ENCODE peak calls at places on chromosomes 4 and X, in five cellular contexts. One of them, this sample, is unnamed. For H3K4me1, the result is how much of the 10 kb centered on the place peaks cover.

GRCh38 chrX:110180928-110181310 is 137.0 kb downstream of the AMMECR1 start:
- DNase-seq in IMR-90: peak
- DNase-seq in fibroblast of lung: peak
- DNase-seq in adipocyte: peak
- DNase-seq in H9: no peak
- DNase-seq in this sample: no peak

GRCh38 chr4:111066447-111066846 is 443.6 kb upstream of the PITX2 start:
- DNase-seq in IMR-90: peak
- DNase-seq in fibroblast of lung: no peak
- DNase-seq in adipocyte: peak
- DNase-seq in H9: no peak
- DNase-seq in this sample: no peak

GRCh38 chr4:2186133-2186864 is 55.6 kb downstream of the HAUS3 start:
- DNase-seq in IMR-90: peak
- DNase-seq in fibroblast of lung: peak
- DNase-seq in adipocyte: no peak
- DNase-seq in H9: peak
- DNase-seq in this sample: peak

GRCh38 chr4:163967263-163967662 is 472.8 kb downstream of the TMA16 start:
- DNase-seq in IMR-90: no peak
- DNase-seq in fibroblast of lung: no peak
- DNase-seq in adipocyte: no peak
- DNase-seq in H9: no peak
- DNase-seq in this sample: no peak

GRCh38 chr4:180558427-180558826 is 1684.8 kb upstream of the TENM3 start:
- DNase-seq in IMR-90: no peak
- DNase-seq in fibroblast of lung: no peak
- DNase-seq in adipocyte: no peak
- DNase-seq in H9: no peak
- DNase-seq in this sample: no peak

GRCh38 chr4:18869166-18869565 is 847.6 kb upstream of the LCORL start:
- DNase-seq in IMR-90: no peak
- DNase-seq in fibroblast of lung: no peak
- DNase-seq in adipocyte: peak
- DNase-seq in H9: no peak
- DNase-seq in this sample: no peak

GRCh38 chrX:9862953-9863352 is 76.7 kb downstream of the SHROOM2 start:
- DNase-seq in IMR-90: no peak
- DNase-seq in fibroblast of lung: no peak
- DNase-seq in adipocyte: no peak
- DNase-seq in H9: no peak
- DNase-seq in this sample: no peak

GRCh38 chr4:142567199-142567598 is 278.9 kb downstream of the INPP4B start:
- DNase-seq in IMR-90: no peak
- DNase-seq in fibroblast of lung: no peak
- DNase-seq in adipocyte: no peak
- DNase-seq in H9: peak
- DNase-seq in this sample: peak

GRCh38 chr4:10983274-10983673 is 298.7 kb upstream of the CLNK start:
- DNase-seq in IMR-90: no peak
- DNase-seq in fibroblast of lung: no peak
- DNase-seq in adipocyte: no peak
- DNase-seq in H9: no peak
- DNase-seq in this sample: peak

GRCh38 chr4:7103599-7104365 is 35.9 kb upstream of the GRPEL1 start:
- DNase-seq in IMR-90: peak
- DNase-seq in fibroblast of lung: no peak
- DNase-seq in adipocyte: no peak
- DNase-seq in H9: no peak
- DNase-seq in this sample: peak

GRCh38 chrX:16140448-16140847 is 17.1 kb downstream of the GRPR start:
- DNase-seq in IMR-90: no peak
- DNase-seq in fibroblast of lung: no peak
- DNase-seq in adipocyte: no peak
- DNase-seq in H9: no peak
- DNase-seq in this sample: no peak

GRCh38 chr4:133544097-133544496 is 395.0 kb downstream of the PCDH10 start:
- DNase-seq in IMR-90: no peak
- DNase-seq in fibroblast of lung: no peak
- DNase-seq in adipocyte: no peak
- DNase-seq in H9: no peak
- DNase-seq in this sample: no peak

GRCh38 chrX:63508668-63509067 is 157.5 kb upstream of the SPIN4 start:
- DNase-seq in IMR-90: no peak
- DNase-seq in fibroblast of lung: no peak
- DNase-seq in adipocyte: no peak
- DNase-seq in H9: no peak
- DNase-seq in this sample: no peak

GRCh38 chr4:14180983-14181601 is 553.6 kb upstream of the BOD1L1 start:
- DNase-seq in IMR-90: peak
- DNase-seq in fibroblast of lung: no peak
- DNase-seq in adipocyte: no peak
- DNase-seq in H9: no peak
- DNase-seq in this sample: no peak

GRCh38 chrX:152992120-152992519 is 1.8 kb downstream of the PNMA5 start:
- DNase-seq in IMR-90: no peak
- DNase-seq in fibroblast of lung: no peak
- DNase-seq in adipocyte: no peak
- DNase-seq in H9: no peak
- DNase-seq in this sample: no peak

DNA sequence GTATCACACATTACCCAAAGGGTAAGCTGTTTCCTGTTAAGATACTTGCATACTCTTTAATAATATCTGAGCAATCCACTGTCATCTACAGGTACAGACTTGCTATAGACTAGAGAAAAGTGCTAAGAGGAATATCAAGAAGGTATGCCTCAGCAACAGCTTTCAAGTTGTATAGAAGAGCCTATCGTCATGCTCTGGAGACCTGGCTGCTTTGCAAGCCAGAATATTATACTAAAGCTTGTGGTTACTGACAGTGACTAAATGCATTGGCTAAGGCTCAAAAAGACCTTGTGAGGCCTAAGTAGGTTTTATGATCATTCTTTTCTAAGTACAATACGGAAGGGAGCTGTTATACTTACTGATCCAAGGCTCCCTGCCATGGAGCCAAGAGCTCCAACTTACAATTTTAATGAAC is 11.3 kb downstream of the LAMP2 start:
- DNase-seq in IMR-90: peak
- DNase-seq in fibroblast of lung: peak
- DNase-seq in adipocyte: peak
- DNase-seq in H9: no peak
- DNase-seq in this sample: no peak
- H3K9ac ChIP-seq in IMR-90: no peak
- H3K9ac ChIP-seq in fibroblast of lung: no peak
- H3K9ac ChIP-seq in adipocyte: no peak
- H3K9ac ChIP-seq in H9: no peak
- H3K9ac ChIP-seq in this sample: no peak

DNA sequence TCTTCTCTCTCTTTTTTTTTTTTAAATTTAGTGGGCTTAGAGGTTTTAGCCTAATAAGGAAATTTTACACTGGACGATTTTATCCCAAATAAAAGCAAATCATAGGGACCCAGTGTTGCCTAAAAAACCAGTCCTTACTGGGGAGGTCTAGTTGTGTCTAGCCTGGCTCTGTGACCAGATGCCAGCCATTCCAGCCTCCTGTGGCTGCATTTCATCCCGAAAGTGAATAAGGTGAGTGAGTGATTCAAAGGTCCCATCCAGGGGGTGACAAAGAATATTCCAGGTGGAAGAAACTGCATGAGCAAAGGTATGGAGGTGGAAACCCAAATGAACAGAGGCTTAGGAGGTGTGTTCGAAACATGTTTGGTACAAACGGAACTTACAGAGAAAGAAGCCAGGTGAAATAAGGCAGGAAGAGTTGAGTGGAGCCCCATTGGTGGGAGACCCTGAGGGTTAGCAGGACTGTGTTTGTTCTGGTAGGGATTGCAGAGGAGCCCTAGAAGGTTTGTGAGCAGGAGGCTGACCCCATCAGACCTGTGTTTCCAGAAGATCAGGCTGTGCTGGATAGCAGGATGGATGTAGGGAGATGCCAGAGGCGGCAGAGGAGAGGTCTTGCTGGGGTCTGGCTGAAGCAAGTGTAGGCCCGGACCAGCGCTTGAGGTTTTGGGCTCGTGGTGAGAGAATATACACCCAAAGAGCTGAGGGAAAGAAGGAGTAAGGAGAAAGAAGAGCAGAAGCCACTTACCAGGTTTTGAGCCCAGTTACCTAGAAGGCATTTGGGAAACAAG is 31.6 kb downstream of the PTTG2 start:
- DNase-seq in IMR-90: no peak
- DNase-seq in fibroblast of lung: no peak
- DNase-seq in adipocyte: no peak
- DNase-seq in H9: no peak
- DNase-seq in this sample: peak
- H3K4me1 ChIP-seq in IMR-90: under half
- H3K4me1 ChIP-seq in fibroblast of lung: under half
- H3K4me1 ChIP-seq in adipocyte: under half
- H3K4me1 ChIP-seq in H9: under half
- H3K4me1 ChIP-seq in this sample: under half

GRCh38 chrX:11666180-11666579 is 460 bp upstream of the ARHGAP6 start:
- DNase-seq in IMR-90: no peak
- DNase-seq in fibroblast of lung: peak
- DNase-seq in adipocyte: peak
- DNase-seq in H9: peak
- DNase-seq in this sample: peak
- H3K9ac ChIP-seq in IMR-90: no peak
- H3K9ac ChIP-seq in fibroblast of lung: no peak
- H3K9ac ChIP-seq in adipocyte: peak
- H3K9ac ChIP-seq in H9: no peak
- H3K9ac ChIP-seq in this sample: no peak

DNA sequence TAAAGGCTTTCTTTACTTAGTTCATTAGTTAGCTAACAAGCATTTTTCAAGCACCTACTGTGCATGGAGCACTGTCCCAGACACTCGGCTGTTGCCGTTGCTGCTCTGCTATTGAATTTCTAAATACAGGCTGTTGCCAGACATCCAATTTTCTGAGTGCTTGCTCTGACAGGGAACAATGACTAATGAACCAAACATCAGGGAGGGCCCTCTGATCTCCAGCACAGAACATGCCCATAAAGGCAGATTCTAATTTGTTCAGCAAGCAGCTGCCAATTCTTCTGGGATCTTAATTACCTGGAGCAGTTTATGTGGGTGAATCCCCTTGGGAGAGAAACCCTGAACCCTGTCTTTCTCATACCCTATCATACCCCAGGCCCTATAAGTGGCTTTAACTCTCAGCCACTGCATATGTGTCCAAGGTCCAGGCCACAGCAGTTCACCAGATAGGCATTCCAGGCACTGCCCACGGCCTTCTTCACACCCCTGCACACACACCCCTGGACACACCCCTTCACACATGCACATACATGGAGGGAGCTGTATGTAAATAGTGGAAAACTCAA is 27.9 kb downstream of the TSC22D3 start:
- DNase-seq in IMR-90: peak
- DNase-seq in fibroblast of lung: peak
- DNase-seq in adipocyte: peak
- DNase-seq in H9: no peak
- DNase-seq in this sample: no peak
- H3K4me1 ChIP-seq in IMR-90: under half
- H3K4me1 ChIP-seq in fibroblast of lung: under half
- H3K4me1 ChIP-seq in adipocyte: under half
- H3K4me1 ChIP-seq in H9: under half
- H3K4me1 ChIP-seq in this sample: under half

This sample was measured in endodermal cell.